ENCODE peak calls at places on chromosomes 4 and X, in six cellular contexts. Y is tibial nerve, A is WTC11, I is endodermal cell, B is A549, U is neural crest cell. J is an unnamed sample.

GRCh38 chr4:173509031-173510001 is 20.7 kb downstream of the HAND2 start:
- DNase-seq in Y (no peak), A (no peak), I (peak), B (no peak), U (peak), J (no peak)

GRCh38 chr4:7922466-7922865 is 17.2 kb downstream of the AFAP1 start:
- DNase-seq in Y (no peak), A (no peak), I (no peak), B (no peak), U (no peak), J (no peak)

GRCh38 chrX:79266702-79267101 is 100.4 kb downstream of the ITM2A start:
- DNase-seq in Y (no peak), A (no peak), I (no peak), B (no peak), U (no peak), J (no peak)

GRCh38 chr4:174144081-174144480 is 139.4 kb downstream of the FBXO8 start:
- DNase-seq in Y (no peak), A (no peak), I (no peak), B (no peak), U (no peak), J (no peak)

GRCh38 chrX:68743754-68744153 is 85.1 kb upstream of the EFNB1 start:
- DNase-seq in Y (no peak), A (no peak), I (no peak), B (no peak), U (no peak), J (no peak)

GRCh38 chr4:16067515-16067914 is 16.3 kb downstream of the PROM1 start:
- DNase-seq in Y (no peak), A (no peak), I (peak), B (no peak), U (no peak), J (no peak)

GRCh38 chrX:12567857-12568256 is 223.4 kb upstream of the PRPS2 start:
- DNase-seq in Y (no peak), A (no peak), I (no peak), B (no peak), U (no peak), J (no peak)

GRCh38 chr4:12933760-12934221 is 550.3 kb downstream of the RAB28 start:
- DNase-seq in Y (no peak), A (no peak), I (no peak), B (no peak), U (peak), J (no peak)

GRCh38 chr4:89570931-89571330 is 263.3 kb upstream of the GPRIN3 start:
- DNase-seq in Y (no peak), A (no peak), I (no peak), B (no peak), U (no peak), J (no peak)

GRCh38 chr4:53905935-53906377 is 158.4 kb downstream of the CHIC2 start:
- DNase-seq in Y (no peak), A (peak), I (peak), B (no peak), U (no peak), J (no peak)

GRCh38 chr4:111780965-111781364 is 364.3 kb upstream of the FAM241A start:
- DNase-seq in Y (no peak), A (no peak), I (no peak), B (no peak), U (no peak), J (no peak)

GRCh38 chr4:88696620-88697019 is 1.0 kb downstream of the NAP1L5 start:
- DNase-seq in Y (no peak), A (no peak), I (no peak), B (no peak), U (no peak), J (no peak)

GRCh38 chrX:132591719-132592275 is 103.0 kb upstream of the MBNL3 start:
- DNase-seq in Y (no peak), A (no peak), I (no peak), B (no peak), U (no peak), J (no peak)

GRCh38 chrX:1720826-1721225 is 106.0 kb downstream of the ASMT start:
- DNase-seq in Y (no peak), A (no peak), I (no peak), B (no peak), U (no peak), J (no peak)

GRCh38 chr4:150367326-150367725 is 214.6 kb upstream of the MAB21L2 start:
- DNase-seq in Y (no peak), A (peak), I (peak), B (no peak), U (no peak), J (no peak)

GRCh38 chrX:37627602-37628001 is 56.1 kb downstream of the LANCL3 start:
- DNase-seq in Y (no peak), A (no peak), I (no peak), B (no peak), U (no peak), J (no peak)

GRCh38 chr4:184282251-184282713 is 64.6 kb upstream of the ENPP6 start:
- DNase-seq in Y (no peak), A (peak), I (peak), B (no peak), U (no peak), J (peak)

GRCh38 chr4:44553143-44553542 is 98.3 kb downstream of the YIPF7 start:
- DNase-seq in Y (no peak), A (no peak), I (no peak), B (no peak), U (no peak), J (no peak)

GRCh38 chr4:40292313-40292759 is 42.8 kb upstream of the CHRNA9 start:
- DNase-seq in Y (no peak), A (no peak), I (peak), B (no peak), U (no peak), J (peak)

GRCh38 chr4:11700751-11701226 is 272.1 kb upstream of the HS3ST1 start:
- DNase-seq in Y (no peak), A (no peak), I (no peak), B (no peak), U (no peak), J (no peak)

GRCh38 chr4:162209706-162210105 is 45.9 kb upstream of the FSTL5 start:
- DNase-seq in Y (no peak), A (no peak), I (no peak), B (no peak), U (no peak), J (no peak)

GRCh38 chr4:159526172-159526571 is 423.3 kb downstream of the RAPGEF2 start:
- DNase-seq in Y (no peak), A (no peak), I (no peak), B (no peak), U (no peak), J (no peak)

GRCh38 chrX:15194136-15194535 is 75.7 kb downstream of the ASB9 start:
- DNase-seq in Y (no peak), A (no peak), I (no peak), B (no peak), U (no peak), J (no peak)

GRCh38 chrX:70129811-70130210 is 3.4 kb upstream of the IGBP1 start:
- DNase-seq in Y (no peak), A (no peak), I (no peak), B (no peak), U (no peak), J (no peak)

GRCh38 chr4:67751260-67751659 is 2.9 kb downstream of the GNRHR start:
- DNase-seq in Y (no peak), A (no peak), I (no peak), B (no peak), U (no peak), J (no peak)

GRCh38 chr4:94843222-94843621 is 85.5 kb downstream of the BMPR1B start:
- DNase-seq in Y (no peak), A (no peak), I (no peak), B (no peak), U (no peak), J (no peak)

GRCh38 chr4:99134586-99134985 is 9.5 kb downstream of the ADH4 start:
- DNase-seq in Y (no peak), A (no peak), I (no peak), B (no peak), U (no peak), J (no peak)

GRCh38 chr4:99136329-99136728 is 7.8 kb downstream of the ADH4 start:
- DNase-seq in Y (no peak), A (no peak), I (no peak), B (no peak), U (no peak), J (no peak)

GRCh38 chr4:99135541-99136173 is 8.4 kb downstream of the ADH4 start:
- DNase-seq in Y (no peak), A (no peak), I (no peak), B (no peak), U (no peak), J (no peak)

GRCh38 chr4:99126376-99126775 is 17.7 kb downstream of the ADH4 start:
- DNase-seq in Y (no peak), A (no peak), I (no peak), B (no peak), U (no peak), J (no peak)

GRCh38 chr4:99131378-99131777 is 12.7 kb downstream of the ADH4 start:
- DNase-seq in Y (no peak), A (no peak), I (no peak), B (no peak), U (no peak), J (no peak)
- TF ChIP-seq CTCF in Y (no peak), A (no peak), I (no peak), B (no peak), U (no peak), J (no peak)

DNA sequence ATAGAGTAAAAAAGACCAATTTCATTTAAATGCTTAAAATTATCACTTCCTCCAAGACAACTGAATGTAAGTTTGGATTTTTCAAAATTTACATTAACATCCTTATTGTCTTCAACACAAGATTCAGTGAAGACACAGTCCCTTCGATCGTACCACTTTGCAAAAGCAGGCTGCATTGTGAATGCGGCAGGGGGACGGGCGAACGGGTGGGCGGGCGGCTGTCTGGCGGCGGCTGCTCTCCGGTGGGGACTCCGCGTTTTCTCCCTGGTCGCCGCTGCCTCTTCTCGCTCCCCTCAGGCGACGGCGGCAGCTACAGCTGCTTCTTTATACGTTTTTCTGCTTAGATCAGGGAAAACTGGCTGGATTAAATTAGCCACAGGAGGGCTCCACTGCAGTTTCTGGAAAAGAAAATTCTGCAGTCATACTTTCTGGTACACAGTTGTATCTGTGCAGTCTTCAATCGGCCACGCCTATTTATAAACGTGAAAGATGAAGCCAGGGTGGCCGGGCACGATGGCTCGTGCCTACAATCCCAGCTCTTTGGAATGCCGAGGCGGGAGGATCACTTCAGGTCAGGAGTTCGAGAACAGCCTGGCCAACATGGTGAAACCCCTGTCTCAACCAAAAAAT is 33.9 kb upstream of the HPF1 start:
- DNase-seq in Y (peak), A (peak), I (peak), B (peak), U (peak), J (peak)
- TF ChIP-seq CTCF in Y (peak), A (no peak), I (peak), B (peak), U (peak), J (peak)

GRCh38 chrX:48466696-48467095 is 3.4 kb downstream of the SLC38A5 start:
- DNase-seq in Y (no peak), A (peak), I (peak), B (no peak), U (no peak), J (no peak)
- TF ChIP-seq CTCF in Y (no peak), A (peak), I (peak), B (no peak), U (peak), J (peak)

DNA sequence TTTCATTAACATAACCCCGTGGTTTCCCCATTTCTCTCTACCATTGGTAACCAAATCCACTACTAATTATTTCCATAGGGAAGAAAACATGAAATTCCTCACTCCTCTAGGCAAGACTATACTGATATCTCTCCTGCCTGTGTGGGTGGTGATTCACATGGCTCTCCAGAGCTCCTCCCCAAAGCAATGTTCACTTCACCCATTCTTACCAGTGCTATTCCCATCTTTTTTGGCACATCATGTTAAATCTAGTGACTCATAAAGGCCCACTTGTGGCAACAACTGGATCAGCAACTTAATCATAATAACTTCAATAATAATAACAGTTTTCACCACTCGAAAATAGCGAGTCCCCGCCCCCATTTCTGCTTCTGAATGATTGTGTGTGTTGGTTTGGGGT is 6.1 kb upstream of the HCCS start:
- DNase-seq in Y (no peak), A (no peak), I (no peak), B (peak), U (no peak), J (no peak)
- TF ChIP-seq CTCF in Y (no peak), A (no peak), I (no peak), B (no peak), U (no peak), J (no peak)

GRCh38 chrX:120250522-120251271 is at the start of gene ZBTB33:
- DNase-seq in Y (peak), A (peak), I (peak), B (peak), U (peak), J (peak)
- TF ChIP-seq CTCF in Y (peak), A (peak), I (peak), B (peak), U (peak), J (peak)

DNA sequence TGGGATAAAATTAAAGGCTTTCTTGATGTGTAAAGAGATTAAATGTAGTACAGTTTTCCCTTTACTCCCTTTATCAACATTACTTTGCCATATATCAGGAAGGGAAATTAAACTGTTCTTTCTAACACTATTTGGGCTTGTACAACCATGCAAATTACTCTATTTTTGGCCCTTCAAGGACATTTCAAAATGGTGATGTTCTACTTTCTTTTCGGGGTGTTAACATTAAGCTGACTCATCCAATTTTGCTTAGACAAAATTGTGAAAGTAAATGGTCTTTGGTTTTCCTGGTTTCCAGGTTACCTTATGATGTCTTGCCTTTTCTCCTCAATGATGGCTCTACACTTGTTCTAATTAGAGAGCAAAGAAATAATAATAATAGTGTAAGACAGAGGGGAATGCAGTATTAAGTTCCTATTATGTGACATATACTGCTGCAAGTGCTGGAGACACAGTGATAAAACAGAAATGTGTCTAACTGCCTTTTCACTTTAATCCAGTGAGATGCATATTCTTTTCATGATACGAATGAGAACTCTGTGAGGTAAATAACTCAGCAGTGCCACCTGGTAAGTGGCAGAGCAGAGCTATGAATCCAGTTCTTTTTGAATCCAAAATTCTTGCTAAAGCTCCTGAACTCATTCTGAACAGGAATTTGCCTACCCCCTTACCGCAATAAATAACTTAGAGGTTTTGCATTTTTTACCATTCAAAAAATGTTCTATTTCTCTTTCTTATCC is 35.7 kb upstream of the PDE5A start:
- DNase-seq in Y (no peak), A (no peak), I (no peak), B (no peak), U (no peak), J (no peak)
- TF ChIP-seq CTCF in Y (no peak), A (no peak), I (no peak), B (no peak), U (no peak), J (no peak)